ENCODE peak calls at places on chromosomes 5 and 9, in five cellular contexts. I is cardiac septum; F is gastrocnemius medialis; E is activated naive CD8-positive, alpha-beta T cell treated with anti-CD3 and anti-CD28 coated beads for 36 hours; O is AML-193. A is an unnamed sample.

GRCh38 chr9:130680836-130681768 is 12.5 kb upstream of the EXOSC2 start:
- DNase-seq in I (peak; percentile 82), F (peak; percentile 71), O (peak; percentile 79), E (peak; percentile 71), A (peak; percentile 82)

GRCh38 chr5:167754501-167754941 is 536.9 kb upstream of the WWC1 start:
- DNase-seq in O (no peak), I (no peak), E (no peak), F (no peak), A (no peak)

GRCh38 chr5:39074009-39074886 is at the start of gene RICTOR:
- DNase-seq in F (peak; percentile 85), O (peak; percentile 63), I (peak; percentile 96), E (peak; percentile 94), A (peak; percentile 93)

GRCh38 chr5:10588779-10589447 is 25.0 kb downstream of the ANKRD33B start:
- DNase-seq in I (no peak), E (no peak), F (no peak), O (no peak), A (no peak)

GRCh38 chr5:123176224-123176937 is 87.3 kb downstream of the PRDM6 start:
- DNase-seq in E (no peak), O (no peak), I (no peak), F (no peak), A (no peak)

GRCh38 chr9:124082622-124083021 is 71.1 kb downstream of the LHX2 start:
- DNase-seq in O (no peak), F (no peak), E (no peak), I (no peak), A (no peak)

GRCh38 chr9:128091144-128091543 is 23.1 kb downstream of the SLC25A25 start:
- DNase-seq in F (peak; percentile 76), O (no peak), E (no peak), I (no peak), A (peak; percentile 82)

GRCh38 chr5:122144236-122144635 is 14.9 kb downstream of the ZNF474 start:
- DNase-seq in E (no peak), F (no peak), I (no peak), O (no peak), A (no peak)

GRCh38 chr9:4548796-4549725 is 58.8 kb downstream of the SLC1A1 start:
- DNase-seq in I (no peak), F (no peak), O (no peak), E (no peak), A (no peak)

GRCh38 chr5:107431998-107432397 is 238.7 kb downstream of the EFNA5 start:
- DNase-seq in E (no peak), F (no peak), O (no peak), I (no peak), A (no peak)

GRCh38 chr9:126236273-126236672 is 90.4 kb upstream of the MVB12B start:
- DNase-seq in I (no peak), F (no peak), O (no peak), E (no peak), A (no peak)

GRCh38 chr5:125743939-125744338 is 679.3 kb upstream of the GRAMD2B start:
- DNase-seq in I (no peak), F (no peak), O (no peak), E (no peak), A (no peak)

GRCh38 chr5:165321912-165322311 is 1816.5 kb downstream of the MAT2B start:
- DNase-seq in F (no peak), O (no peak), I (no peak), E (no peak), A (no peak)

GRCh38 chr9:109467936-109468335 is 30.2 kb downstream of the PTPN3 start:
- DNase-seq in O (peak; percentile 64), E (no peak), F (no peak), I (no peak), A (no peak)

GRCh38 chr5:105947461-105947860 is 1723.3 kb downstream of the EFNA5 start:
- DNase-seq in F (no peak), I (no peak), O (no peak), E (no peak), A (no peak)

GRCh38 chr5:8333977-8334376 is 465.0 kb downstream of the MTRR start:
- DNase-seq in O (no peak), I (no peak), F (no peak), E (no peak), A (no peak)

GRCh38 chr5:125336401-125336800 is 590.0 kb upstream of the ZNF608 start:
- DNase-seq in E (no peak), O (no peak), I (no peak), F (no peak), A (no peak)